ENCODE peak calls at places on chromosomes 2 and 18, in seven cellular contexts. One of them, this sample, is unnamed.
A peak's percentile ranks its signal among the peaks of the same experiment; 100 is the strongest.

GRCh38 chr2:125730921-125731320 is 925.0 kb upstream of the GYPC start:
- DNase-seq in mesenchymal stem cell: no peak
- DNase-seq in IMR-90: no peak
- DNase-seq in H9: no peak
- DNase-seq in H1: no peak
- DNase-seq in neuronal stem cell: no peak
- DNase-seq in mesendoderm: no peak
- DNase-seq in this sample: no peak

GRCh38 chr18:57975805-57976204 is 68.2 kb upstream of the NEDD4L start:
- DNase-seq in mesenchymal stem cell: no peak
- DNase-seq in IMR-90: no peak
- DNase-seq in H9: no peak
- DNase-seq in H1: no peak
- DNase-seq in neuronal stem cell: no peak
- DNase-seq in mesendoderm: no peak
- DNase-seq in this sample: no peak

GRCh38 chr2:171447675-171448074 is 13.6 kb downstream of the DCAF17 start:
- DNase-seq in mesenchymal stem cell: no peak
- DNase-seq in IMR-90: no peak
- DNase-seq in H9: no peak
- DNase-seq in H1: no peak
- DNase-seq in neuronal stem cell: no peak
- DNase-seq in mesendoderm: peak; percentile 26
- DNase-seq in this sample: no peak

GRCh38 chr2:42618972-42619371 is 50.5 kb downstream of the MTA3 start:
- DNase-seq in mesenchymal stem cell: peak; percentile 80
- DNase-seq in IMR-90: peak; percentile 82
- DNase-seq in H9: no peak
- DNase-seq in H1: no peak
- DNase-seq in neuronal stem cell: no peak
- DNase-seq in mesendoderm: peak; percentile 22
- DNase-seq in this sample: peak; percentile 91

GRCh38 chr2:145688156-145688555 is 1168.2 kb upstream of the ZEB2 start:
- DNase-seq in mesenchymal stem cell: no peak
- DNase-seq in IMR-90: no peak
- DNase-seq in H9: no peak
- DNase-seq in H1: no peak
- DNase-seq in neuronal stem cell: no peak
- DNase-seq in mesendoderm: no peak
- DNase-seq in this sample: no peak

GRCh38 chr2:118112771-118113334 is 24.6 kb downstream of the INSIG2 start:
- DNase-seq in mesenchymal stem cell: peak; percentile 72
- DNase-seq in IMR-90: peak; percentile 71
- DNase-seq in H9: no peak
- DNase-seq in H1: no peak
- DNase-seq in neuronal stem cell: no peak
- DNase-seq in mesendoderm: no peak
- DNase-seq in this sample: peak; percentile 25

GRCh38 chr2:170856066-170856465 is 39.4 kb downstream of the GAD1 start:
- DNase-seq in mesenchymal stem cell: no peak
- DNase-seq in IMR-90: no peak
- DNase-seq in H9: no peak
- DNase-seq in H1: no peak
- DNase-seq in neuronal stem cell: no peak
- DNase-seq in mesendoderm: no peak
- DNase-seq in this sample: peak; percentile 61

GRCh38 chr2:88601302-88601701 is 26.0 kb downstream of the EIF2AK3 start:
- DNase-seq in mesenchymal stem cell: no peak
- DNase-seq in IMR-90: peak; percentile 61
- DNase-seq in H9: no peak
- DNase-seq in H1: no peak
- DNase-seq in neuronal stem cell: no peak
- DNase-seq in mesendoderm: peak; percentile 30
- DNase-seq in this sample: no peak

GRCh38 chr18:7038330-7038846 is 79.2 kb downstream of the LAMA1 start:
- DNase-seq in mesenchymal stem cell: peak; percentile 59
- DNase-seq in IMR-90: peak; percentile 99
- DNase-seq in H9: peak; percentile 80
- DNase-seq in H1: peak; percentile 29
- DNase-seq in neuronal stem cell: peak; percentile 45
- DNase-seq in mesendoderm: peak; percentile 83
- DNase-seq in this sample: peak; percentile 90

GRCh38 chr2:34115076-34115475 is 516.0 kb upstream of the FAM98A start:
- DNase-seq in mesenchymal stem cell: no peak
- DNase-seq in IMR-90: no peak
- DNase-seq in H9: no peak
- DNase-seq in H1: no peak
- DNase-seq in neuronal stem cell: no peak
- DNase-seq in mesendoderm: no peak
- DNase-seq in this sample: no peak

GRCh38 chr2:237132799-237133198 is 47.1 kb downstream of the COPS8 start:
- DNase-seq in mesenchymal stem cell: no peak
- DNase-seq in IMR-90: no peak
- DNase-seq in H9: peak; percentile 73
- DNase-seq in H1: peak; percentile 29
- DNase-seq in neuronal stem cell: no peak
- DNase-seq in mesendoderm: peak; percentile 86
- DNase-seq in this sample: no peak

GRCh38 chr2:7835693-7836680 is 845.9 kb upstream of the ID2 start:
- DNase-seq in mesenchymal stem cell: no peak
- DNase-seq in IMR-90: no peak
- DNase-seq in H9: no peak
- DNase-seq in H1: no peak
- DNase-seq in neuronal stem cell: no peak
- DNase-seq in mesendoderm: no peak
- DNase-seq in this sample: peak; percentile 46

GRCh38 chr2:218311908-218312756 is 19.8 kb upstream of the TMBIM1 start:
- DNase-seq in mesenchymal stem cell: no peak
- DNase-seq in IMR-90: no peak
- DNase-seq in H9: no peak
- DNase-seq in H1: no peak
- DNase-seq in neuronal stem cell: no peak
- DNase-seq in mesendoderm: no peak
- DNase-seq in this sample: no peak

GRCh38 chr18:36095936-36096519 is 28.7 kb upstream of the RPRD1A start:
- DNase-seq in mesenchymal stem cell: peak; percentile 71
- DNase-seq in IMR-90: peak; percentile 85
- DNase-seq in H9: no peak
- DNase-seq in H1: no peak
- DNase-seq in neuronal stem cell: peak; percentile 18
- DNase-seq in mesendoderm: peak; percentile 52
- DNase-seq in this sample: no peak

GRCh38 chr18:3233433-3234168 is 13.8 kb upstream of the MYOM1 start:
- DNase-seq in mesenchymal stem cell: no peak
- DNase-seq in IMR-90: no peak
- DNase-seq in H9: no peak
- DNase-seq in H1: no peak
- DNase-seq in neuronal stem cell: no peak
- DNase-seq in mesendoderm: no peak
- DNase-seq in this sample: no peak

GRCh38 chr2:162732946-162733698 is 105.4 kb downstream of the KCNH7 start:
- DNase-seq in mesenchymal stem cell: no peak
- DNase-seq in IMR-90: no peak
- DNase-seq in H9: no peak
- DNase-seq in H1: no peak
- DNase-seq in neuronal stem cell: no peak
- DNase-seq in mesendoderm: peak; percentile 27
- DNase-seq in this sample: no peak

GRCh38 chr2:26561918-26562810 is 79.0 kb downstream of the CIB4 start:
- DNase-seq in mesenchymal stem cell: no peak
- DNase-seq in IMR-90: no peak
- DNase-seq in H9: peak; percentile 52
- DNase-seq in H1: no peak
- DNase-seq in neuronal stem cell: no peak
- DNase-seq in mesendoderm: no peak
- DNase-seq in this sample: peak; percentile 58

GRCh38 chr2:85537600-85538506 is 1.1 kb upstream of the MAT2A start:
- DNase-seq in mesenchymal stem cell: peak; percentile 68
- DNase-seq in IMR-90: no peak
- DNase-seq in H9: peak; percentile 65
- DNase-seq in H1: peak; percentile 56
- DNase-seq in neuronal stem cell: peak; percentile 51
- DNase-seq in mesendoderm: peak; percentile 92
- DNase-seq in this sample: no peak

GRCh38 chr2:30276455-30276911 is 45.1 kb downstream of the LBH start:
- DNase-seq in mesenchymal stem cell: no peak
- DNase-seq in IMR-90: no peak
- DNase-seq in H9: no peak
- DNase-seq in H1: no peak
- DNase-seq in neuronal stem cell: no peak
- DNase-seq in mesendoderm: no peak
- DNase-seq in this sample: no peak

GRCh38 chr2:149622343-149622742 is 34.8 kb upstream of the MMADHC start:
- DNase-seq in mesenchymal stem cell: no peak
- DNase-seq in IMR-90: no peak
- DNase-seq in H9: no peak
- DNase-seq in H1: no peak
- DNase-seq in neuronal stem cell: no peak
- DNase-seq in mesendoderm: no peak
- DNase-seq in this sample: no peak

GRCh38 chr2:149629003-149629402 is 41.4 kb upstream of the MMADHC start:
- DNase-seq in mesenchymal stem cell: no peak
- DNase-seq in IMR-90: no peak
- DNase-seq in H9: no peak
- DNase-seq in H1: no peak
- DNase-seq in neuronal stem cell: no peak
- DNase-seq in mesendoderm: no peak
- DNase-seq in this sample: no peak

GRCh38 chr2:149630445-149630844 is 42.9 kb upstream of the MMADHC start:
- DNase-seq in mesenchymal stem cell: no peak
- DNase-seq in IMR-90: no peak
- DNase-seq in H9: no peak
- DNase-seq in H1: no peak
- DNase-seq in neuronal stem cell: no peak
- DNase-seq in mesendoderm: no peak
- DNase-seq in this sample: no peak

DNA sequence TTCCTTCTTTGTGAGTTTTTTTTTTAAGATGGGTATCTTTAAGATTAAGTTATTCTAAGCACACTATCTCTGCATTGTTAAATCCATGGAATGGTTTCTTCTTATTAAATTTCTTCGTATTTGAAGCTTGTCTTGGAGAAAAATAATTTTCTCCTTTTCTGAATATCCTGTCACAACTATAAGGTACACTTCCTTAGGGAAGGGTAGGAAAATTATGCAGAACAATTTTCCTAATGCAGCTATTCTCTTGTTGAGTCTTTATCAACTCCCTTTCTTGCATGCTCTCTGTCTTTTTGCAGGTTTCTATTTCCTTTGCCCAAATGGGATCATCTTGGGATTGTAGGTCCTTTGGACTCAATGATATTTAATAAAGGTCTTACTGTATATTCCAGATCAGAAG is 39.8 kb upstream of the MMADHC start:
- DNase-seq in mesenchymal stem cell: no peak
- DNase-seq in IMR-90: no peak
- DNase-seq in H9: no peak
- DNase-seq in H1: no peak
- DNase-seq in neuronal stem cell: no peak
- DNase-seq in mesendoderm: no peak
- DNase-seq in this sample: no peak
- H2AK5ac ChIP-seq in mesenchymal stem cell: no peak overlapping the region
- H2AK5ac ChIP-seq in IMR-90: no peak overlapping the region
- H2AK5ac ChIP-seq in H9: no peak overlapping the region
- H2AK5ac ChIP-seq in H1: no peak overlapping the region
- H2AK5ac ChIP-seq in neuronal stem cell: no peak overlapping the region
- H2AK5ac ChIP-seq in mesendoderm: no peak overlapping the region
- H2AK5ac ChIP-seq in this sample: no peak overlapping the region

DNA sequence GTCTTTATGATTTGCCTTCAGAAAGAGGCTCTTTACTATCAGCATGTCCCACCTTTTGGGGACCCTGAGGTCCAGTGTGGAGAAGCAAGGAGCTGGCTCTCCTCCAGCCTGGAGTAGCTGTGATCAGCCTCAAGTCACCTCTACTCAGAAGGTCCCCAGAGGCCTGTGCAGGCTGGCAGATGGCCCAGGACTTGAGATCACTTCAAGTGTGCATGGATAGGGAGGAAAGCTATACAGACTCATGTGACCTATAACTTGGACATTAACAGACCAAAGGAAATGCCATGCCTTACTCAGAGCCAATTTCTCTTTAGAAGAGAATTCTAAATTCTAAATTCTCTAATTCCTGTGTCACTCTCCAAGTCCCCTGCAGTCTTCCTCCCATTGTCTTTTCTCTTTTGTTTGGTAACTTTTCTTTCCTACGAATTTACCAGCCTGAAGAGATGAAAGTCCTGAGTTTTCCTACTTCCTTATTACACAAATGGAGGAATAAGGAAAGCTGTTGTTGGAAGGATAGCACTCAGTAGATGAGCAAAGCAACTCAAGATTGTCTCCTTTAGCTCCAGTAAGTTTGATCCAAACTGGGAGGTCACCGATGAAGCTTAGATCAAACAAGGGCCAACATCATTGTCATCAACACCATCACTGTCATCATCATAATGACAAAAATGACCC is 163.9 kb downstream of the GFPT1 start:
- DNase-seq in mesenchymal stem cell: peak; percentile 81
- DNase-seq in IMR-90: peak; percentile 55
- DNase-seq in H9: no peak
- DNase-seq in H1: no peak
- DNase-seq in neuronal stem cell: no peak
- DNase-seq in mesendoderm: no peak
- DNase-seq in this sample: no peak
- H3K4me2 ChIP-seq in mesenchymal stem cell: no peak overlapping the region
- H3K4me2 ChIP-seq in IMR-90: peak overlapping the region; percentile 23
- H3K4me2 ChIP-seq in H9: no peak overlapping the region
- H3K4me2 ChIP-seq in H1: no peak overlapping the region
- H3K4me2 ChIP-seq in neuronal stem cell: no peak overlapping the region
- H3K4me2 ChIP-seq in mesendoderm: no peak overlapping the region
- H3K4me2 ChIP-seq in this sample: no peak overlapping the region

GRCh38 chr2:108061485-108062042 is 75.2 kb downstream of the SLC5A7 start:
- DNase-seq in mesenchymal stem cell: no peak
- DNase-seq in IMR-90: no peak
- DNase-seq in H9: no peak
- DNase-seq in H1: no peak
- DNase-seq in neuronal stem cell: no peak
- DNase-seq in mesendoderm: no peak
- DNase-seq in this sample: no peak
- H2AK5ac ChIP-seq in mesenchymal stem cell: no peak overlapping the region
- H2AK5ac ChIP-seq in IMR-90: no peak overlapping the region
- H2AK5ac ChIP-seq in H9: no peak overlapping the region
- H2AK5ac ChIP-seq in H1: no peak overlapping the region
- H2AK5ac ChIP-seq in neuronal stem cell: no peak overlapping the region
- H2AK5ac ChIP-seq in mesendoderm: no peak overlapping the region
- H2AK5ac ChIP-seq in this sample: no peak overlapping the region

DNA sequence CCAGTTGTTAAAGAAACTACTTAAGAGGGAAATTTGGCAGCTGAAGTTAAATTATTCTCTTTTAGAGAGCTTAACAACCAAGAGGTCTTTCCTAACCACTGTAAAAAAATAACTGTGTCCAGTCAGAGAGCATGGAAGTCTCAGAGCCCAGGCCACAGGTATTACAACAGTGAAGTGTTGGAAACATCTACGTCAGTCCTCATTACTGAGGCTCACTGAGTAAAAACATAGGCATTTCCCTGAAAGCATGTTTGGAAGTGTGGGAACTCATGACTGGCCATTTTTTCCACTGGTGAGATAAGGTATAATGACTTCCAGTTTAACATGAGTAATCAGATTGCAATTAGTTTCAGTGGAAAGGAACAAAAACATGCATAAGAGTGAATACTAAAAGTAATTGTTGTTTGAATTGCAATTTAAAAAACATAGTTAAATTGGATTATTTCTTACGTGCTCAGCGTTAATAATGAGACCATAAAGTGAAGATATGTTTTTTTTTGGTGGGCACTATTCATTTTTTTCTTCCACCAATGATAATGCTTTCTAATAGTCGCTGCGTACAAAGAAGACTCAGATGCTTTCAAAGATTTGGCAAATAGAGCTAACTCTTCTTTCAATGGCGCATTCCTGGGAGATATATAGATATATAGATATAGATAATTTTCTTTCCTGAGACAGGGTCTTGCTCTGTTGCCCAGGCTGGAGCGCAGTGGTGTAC is 60.8 kb downstream of the EFEMP1 start:
- DNase-seq in mesenchymal stem cell: peak; percentile 100
- DNase-seq in IMR-90: peak; percentile 100
- DNase-seq in H9: no peak
- DNase-seq in H1: no peak
- DNase-seq in neuronal stem cell: no peak
- DNase-seq in mesendoderm: peak; percentile 23
- DNase-seq in this sample: peak; percentile 98
- H3K4me2 ChIP-seq in mesenchymal stem cell: no peak overlapping the region
- H3K4me2 ChIP-seq in IMR-90: no peak overlapping the region
- H3K4me2 ChIP-seq in H9: no peak overlapping the region
- H3K4me2 ChIP-seq in H1: no peak overlapping the region
- H3K4me2 ChIP-seq in neuronal stem cell: no peak overlapping the region
- H3K4me2 ChIP-seq in mesendoderm: no peak overlapping the region
- H3K4me2 ChIP-seq in this sample: no peak overlapping the region